ENCODE peak calls at places on chromosomes 1 and 21, in six cellular contexts. H, T, U, C, E and G are unnamed samples.
A peak's percentile ranks its signal among the peaks of the same experiment; 100 is the strongest.

GRCh38 chr1:27773732-27774445 is 870 bp downstream of the STX12 start:
- DNase-seq in H (peak; percentile 34), T (no peak), U (no peak), C (no peak), E (no peak), G (no peak)

GRCh38 chr1:79252598-79252997 is 246.1 kb upstream of the ADGRL4 start:
- DNase-seq in H (no peak), T (no peak), U (no peak), C (no peak), E (no peak), G (no peak)

GRCh38 chr1:205351984-205352713 is 4.6 kb downstream of the KLHDC8A start:
- DNase-seq in H (peak; percentile 40), T (no peak), U (no peak), C (no peak), E (peak; percentile 66), G (no peak)

GRCh38 chr1:218865591-218865990 is 308.1 kb upstream of the LYPLAL1 start:
- DNase-seq in H (peak; percentile 34), T (no peak), U (no peak), C (no peak), E (no peak), G (no peak)

GRCh38 chr1:22259581-22260282 is 116.8 kb upstream of the WNT4 start:
- DNase-seq in H (no peak), T (peak; percentile 53), U (no peak), C (no peak), E (peak; percentile 64), G (no peak)

GRCh38 chr1:234780112-234780511 is 170.1 kb upstream of the IRF2BP2 start:
- DNase-seq in H (no peak), T (no peak), U (no peak), C (no peak), E (no peak), G (no peak)

GRCh38 chr1:102096162-102096561 is 99.4 kb upstream of the OLFM3 start:
- DNase-seq in H (no peak), T (no peak), U (no peak), C (no peak), E (no peak), G (no peak)

GRCh38 chr1:64701886-64702285 is 43.0 kb upstream of the RAVER2 start:
- DNase-seq in H (peak; percentile 19), T (no peak), U (no peak), C (no peak), E (no peak), G (no peak)

GRCh38 chr21:38520511-38520910 is 22.2 kb upstream of the ERG start:
- DNase-seq in H (no peak), T (no peak), U (no peak), C (no peak), E (no peak), G (no peak)

GRCh38 chr1:87325982-87326738 is 2.5 kb upstream of the LMO4 start:
- DNase-seq in H (peak; percentile 71), T (peak; percentile 42), U (no peak), C (peak; percentile 63), E (peak; percentile 49), G (no peak)

GRCh38 chr1:58214674-58215073 is 331.9 kb downstream of the OMA1 start:
- DNase-seq in H (no peak), T (no peak), U (no peak), C (no peak), E (no peak), G (no peak)

GRCh38 chr1:218742478-218743260 is 397.5 kb downstream of the TGFB2 start:
- DNase-seq in H (peak; percentile 21), T (no peak), U (no peak), C (no peak), E (no peak), G (no peak)

GRCh38 chr21:45542667-45543370 is 579 bp upstream of the SLC19A1 start:
- DNase-seq in H (peak; percentile 16), T (no peak), U (no peak), C (peak; percentile 4), E (no peak), G (no peak)

GRCh38 chr1:236794585-236795034 is 482 bp upstream of the MTR start:
- DNase-seq in H (no peak), T (no peak), U (no peak), C (no peak), E (no peak), G (no peak)

GRCh38 chr1:170807432-170807831 is 127.9 kb upstream of the MROH9 start:
- DNase-seq in H (peak; percentile 89), T (no peak), U (peak; percentile 51), C (no peak), E (no peak), G (no peak)

GRCh38 chr1:94039871-94040569 is 80.9 kb downstream of the ABCA4 start:
- DNase-seq in H (peak; percentile 39), T (no peak), U (no peak), C (no peak), E (no peak), G (no peak)

GRCh38 chr1:118979754-118980270 is 8.3 kb downstream of the TBX15 start:
- DNase-seq in H (no peak), T (no peak), U (no peak), C (no peak), E (no peak), G (no peak)

GRCh38 chr1:5770981-5771765 is 221.1 kb downstream of the NPHP4 start:
- DNase-seq in H (peak; percentile 11), T (no peak), U (no peak), C (no peak), E (no peak), G (no peak)

GRCh38 chr1:97630968-97631367 is 289.9 kb downstream of the DPYD start:
- DNase-seq in H (no peak), T (no peak), U (no peak), C (peak; percentile 32), E (no peak), G (no peak)

GRCh38 chr1:74505133-74505532 is 7.3 kb downstream of the LRRC53 start:
- DNase-seq in H (no peak), T (no peak), U (no peak), C (peak; percentile 22), E (no peak), G (no peak)

GRCh38 chr1:175080030-175080429 is 12.4 kb downstream of the TNN start:
- DNase-seq in H (no peak), T (no peak), U (no peak), C (no peak), E (no peak), G (no peak)

GRCh38 chr1:226786550-226786949 is 47.5 kb upstream of the ITPKB start:
- DNase-seq in H (no peak), T (no peak), U (no peak), C (no peak), E (no peak), G (no peak)

GRCh38 chr1:164563821-164564251 is 4.9 kb downstream of the PBX1 start:
- DNase-seq in H (peak; percentile 50), T (no peak), U (no peak), C (no peak), E (no peak), G (no peak)

GRCh38 chr21:41425954-41426655 is at the start of gene MX1:
- DNase-seq in H (peak; percentile 34), T (peak; percentile 75), U (no peak), C (peak; percentile 81), E (peak; percentile 91), G (no peak)

GRCh38 chr1:32200226-32201010 is at the start of gene CCDC28B:
- DNase-seq in H (peak; percentile 85), T (peak; percentile 42), U (no peak), C (peak; percentile 79), E (peak; percentile 55), G (no peak)

DNA sequence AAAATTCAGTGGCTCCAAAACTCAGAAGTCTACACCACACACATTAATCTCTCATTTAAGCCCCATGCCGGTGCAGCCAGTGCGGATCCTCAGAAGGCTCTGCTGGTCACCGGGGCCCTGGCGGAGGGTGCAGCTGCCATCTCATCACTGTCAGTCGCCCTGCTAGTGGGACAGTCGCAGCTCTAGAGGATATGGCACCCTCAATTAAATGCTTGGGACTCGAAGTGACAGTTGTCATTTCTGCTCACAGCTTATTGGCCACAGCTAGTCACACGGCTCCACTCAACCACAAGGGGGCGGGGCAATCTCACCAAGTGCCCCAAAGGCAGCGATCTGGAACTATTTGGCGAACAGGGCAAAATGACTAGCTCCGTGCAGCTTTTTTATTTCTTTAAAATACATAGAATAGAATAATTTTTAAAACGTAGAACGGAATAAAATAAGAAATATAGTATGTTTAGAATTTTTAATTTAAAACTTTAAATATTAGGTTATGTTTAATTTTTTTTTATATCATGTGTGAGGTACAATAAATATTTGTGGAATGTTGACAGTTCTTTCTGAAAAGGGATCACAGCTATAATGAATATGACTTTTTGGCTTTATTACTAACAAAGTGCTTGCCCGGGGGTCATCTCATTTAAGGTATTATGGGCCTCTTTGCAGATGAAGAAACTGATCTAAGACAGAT is 8.0 kb upstream of the MAN1C1 start:
- DNase-seq in H (peak; percentile 85), T (peak; percentile 81), U (no peak), C (peak; percentile 90), E (peak; percentile 89), G (no peak)
- H3K4me3 ChIP-seq in H (no peak overlapping the region), T (no peak overlapping the region), U (no peak overlapping the region), C (peak overlapping the region; percentile 34), E (no peak overlapping the region), G (no peak overlapping the region)

GRCh38 chr1:53715478-53715877 is 23.5 kb downstream of the GLIS1 start:
- DNase-seq in H (peak; percentile 39), T (no peak), U (no peak), C (no peak), E (no peak), G (no peak)
- TF ChIP-seq CTCF in H (peak; percentile 45), T (no peak), U (peak; percentile 61), C (peak; percentile 9), E (no peak), G (peak; percentile 54)

GRCh38 chr1:150764617-150765090 is 924 bp downstream of the CTSS start:
- DNase-seq in H (peak; percentile 86), T (no peak), U (peak; percentile 87), C (no peak), E (no peak), G (peak; percentile 59)
- H3K4me3 ChIP-seq in H (no peak overlapping the region), T (no peak overlapping the region), U (no peak overlapping the region), C (peak overlapping the region; percentile 36), E (peak overlapping the region; percentile 32), G (no peak overlapping the region)

GRCh38 chr1:11042065-11042464 is 5.0 kb downstream of the MASP2 start:
- DNase-seq in H (no peak), T (no peak), U (no peak), C (no peak), E (no peak), G (no peak)

GRCh38 chr1:11039351-11040104 is 7.5 kb downstream of the MASP2 start:
- DNase-seq in H (no peak), T (no peak), U (no peak), C (no peak), E (no peak), G (no peak)

GRCh38 chr1:11042995-11043874 is 3.8 kb downstream of the MASP2 start:
- DNase-seq in H (no peak), T (no peak), U (no peak), C (no peak), E (no peak), G (no peak)

GRCh38 chr1:11041048-11041447 is 6.0 kb downstream of the MASP2 start:
- DNase-seq in H (no peak), T (no peak), U (no peak), C (no peak), E (no peak), G (no peak)

DNA sequence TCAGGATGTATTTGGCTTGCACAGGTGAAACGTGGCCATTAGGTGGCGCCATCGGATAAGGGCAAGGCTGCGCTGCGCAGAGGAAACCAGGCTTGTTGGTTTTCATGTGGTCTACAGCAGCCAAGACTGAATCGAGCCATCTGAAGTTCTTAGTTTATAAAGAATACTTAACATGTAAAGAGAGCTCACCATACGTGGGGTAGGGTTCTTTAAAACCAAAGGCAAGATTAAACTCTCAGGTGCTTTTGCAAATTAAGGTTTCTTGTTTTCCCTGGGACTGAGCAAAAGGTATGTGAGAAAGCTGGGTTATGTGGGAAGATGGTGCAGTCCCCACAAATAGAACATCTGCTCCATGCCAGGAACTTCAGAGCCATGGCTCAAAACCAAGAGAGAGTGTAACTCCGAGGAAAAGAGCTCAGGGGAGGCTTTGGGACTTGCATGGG is 9.3 kb downstream of the MASP2 start:
- DNase-seq in H (peak; percentile 93), T (peak; percentile 88), U (peak; percentile 77), C (peak; percentile 88), E (peak; percentile 91), G (peak; percentile 26)
- TF ChIP-seq CTCF in H (peak; percentile 98), T (peak; percentile 99), U (peak; percentile 100), C (peak; percentile 98), E (peak; percentile 90), G (peak; percentile 96)